ENCODE peak calls at places on chromosomes 5 and 9, in five cellular contexts. I is mesendoderm, M is neuronal stem cell, O is mesenchymal stem cell, J is sigmoid colon. Q is an unnamed sample. For H3K36me3 and H3K4me1, the result is how much of the 10 kb centered on the place peaks cover.

GRCh38 chr5:111556504-111556903 is 44.2 kb upstream of the STARD4 start:
- DNase-seq in I (no peak), J (no peak), O (no peak), M (no peak), Q (no peak)

GRCh38 chr9:29021632-29022031 is 1448.4 kb upstream of the C9orf72 start:
- DNase-seq in I (no peak), J (no peak), M (no peak), O (no peak), Q (no peak)

GRCh38 chr9:74117731-74118130 is 379.4 kb upstream of the RORB start:
- DNase-seq in J (no peak), M (no peak), I (no peak), O (no peak), Q (no peak)

GRCh38 chr5:143153332-143154119 is 250.0 kb downstream of the NR3C1 start:
- DNase-seq in M (no peak), J (peak), I (no peak), O (peak), Q (peak)

GRCh38 chr5:75668988-75669760 is 48.1 kb downstream of the POC5 start:
- DNase-seq in J (no peak), I (peak), M (no peak), O (no peak), Q (peak)

GRCh38 chr9:8679405-8679951 is 879.9 kb upstream of the DMAC1 start:
- DNase-seq in O (peak), M (no peak), J (no peak), I (no peak), Q (no peak)

GRCh38 chr9:114003756-114004155 is 74.3 kb downstream of the AMBP start:
- DNase-seq in I (no peak), M (no peak), J (no peak), O (no peak), Q (no peak)

GRCh38 chr5:133421394-133421793 is 190.9 kb downstream of the FSTL4 start:
- DNase-seq in O (peak), M (no peak), J (no peak), I (peak), Q (no peak)

GRCh38 chr9:4714266-4715016 is 26.6 kb downstream of the AK3 start:
- DNase-seq in O (no peak), I (no peak), J (no peak), M (no peak), Q (no peak)

GRCh38 chr9:129748249-129748648 is 4.6 kb downstream of the PTGES start:
- DNase-seq in I (no peak), J (no peak), O (no peak), M (no peak), Q (no peak)

GRCh38 chr5:160390787-160391696 is 8.8 kb downstream of the FAM200C start:
- DNase-seq in M (no peak), I (peak), J (no peak), O (peak), Q (no peak)

GRCh38 chr5:172055421-172055820 is 49.0 kb upstream of the FBXW11 start:
- DNase-seq in O (no peak), M (no peak), I (no peak), J (no peak), Q (no peak)

GRCh38 chr9:128899566-128900322 is 17.8 kb downstream of the LRRC8A start:
- DNase-seq in J (no peak), I (no peak), O (peak), M (no peak), Q (no peak)

GRCh38 chr9:738209-738915 is 103.1 kb upstream of the DMRT1 start:
- DNase-seq in I (no peak), M (no peak), O (peak), J (peak), Q (peak)

GRCh38 chr5:123089572-123089970 is 530 bp downstream of the PRDM6 start:
- DNase-seq in I (peak), M (no peak), O (peak), J (peak), Q (peak)

GRCh38 chr5:37063739-37064138 is 185.4 kb downstream of the CPLANE1 start:
- DNase-seq in J (no peak), I (no peak), M (no peak), O (no peak), Q (no peak)

GRCh38 chr5:72015103-72015548 is 92.1 kb upstream of the MAP1B start:
- DNase-seq in O (peak), J (no peak), M (no peak), I (no peak), Q (no peak)

GRCh38 chr5:136994154-136994553 is 505.0 kb downstream of the SPOCK1 start:
- DNase-seq in I (no peak), O (no peak), J (no peak), M (no peak), Q (peak)

GRCh38 chr9:11871832-11872231 is 821.4 kb upstream of the TYRP1 start:
- DNase-seq in O (no peak), J (no peak), M (no peak), I (no peak), Q (no peak)

GRCh38 chr5:52876456-52876855 is 88.7 kb downstream of the ITGA1 start:
- DNase-seq in I (peak), M (no peak), O (peak), J (no peak), Q (no peak)

GRCh38 chr9:92245005-92245797 is 48.3 kb downstream of the IARS1 start:
- DNase-seq in M (no peak), O (peak), J (no peak), I (no peak), Q (no peak)

GRCh38 chr5:106875591-106876297 is 795.0 kb downstream of the EFNA5 start:
- DNase-seq in J (no peak), I (peak), M (no peak), O (peak), Q (no peak)

GRCh38 chr9:6955251-6955921 is 197.6 kb downstream of the KDM4C start:
- DNase-seq in M (peak), I (peak), J (no peak), O (peak), Q (peak)

GRCh38 chr5:113230711-113231652 is 203.8 kb downstream of the TSSK1B start:
- DNase-seq in O (peak), I (no peak), J (no peak), M (no peak), Q (no peak)

GRCh38 chr5:124456244-124456643 is 290.2 kb downstream of the ZNF608 start:
- DNase-seq in M (no peak), I (no peak), J (no peak), O (no peak), Q (no peak)

GRCh38 chr9:109912082-109912581 is 132.1 kb downstream of the PALM2AKAP2 start:
- DNase-seq in M (no peak), O (peak), I (peak), J (no peak), Q (no peak)

GRCh38 chr5:113345261-113345940 is 89.4 kb downstream of the TSSK1B start:
- DNase-seq in J (no peak), M (no peak), I (no peak), O (peak), Q (no peak)

GRCh38 chr5:135593886-135594285 is 15.1 kb upstream of the CXCL14 start:
- DNase-seq in M (no peak), I (no peak), O (no peak), J (no peak), Q (no peak)

GRCh38 chr5:1319436-1320343 is 24.8 kb upstream of the TERT start:
- DNase-seq in I (no peak), O (no peak), J (peak), M (no peak), Q (no peak)

GRCh38 chr5:1316941-1317340 is 22.1 kb upstream of the TERT start:
- DNase-seq in O (no peak), J (peak), M (no peak), I (no peak), Q (no peak)

GRCh38 chr5:1316588-1316902 is 21.7 kb upstream of the TERT start:
- DNase-seq in O (no peak), M (no peak), J (peak), I (no peak), Q (no peak)

GRCh38 chr5:1318659-1319251 is 23.9 kb upstream of the TERT start:
- DNase-seq in I (no peak), J (peak), M (no peak), O (no peak), Q (no peak)

DNA sequence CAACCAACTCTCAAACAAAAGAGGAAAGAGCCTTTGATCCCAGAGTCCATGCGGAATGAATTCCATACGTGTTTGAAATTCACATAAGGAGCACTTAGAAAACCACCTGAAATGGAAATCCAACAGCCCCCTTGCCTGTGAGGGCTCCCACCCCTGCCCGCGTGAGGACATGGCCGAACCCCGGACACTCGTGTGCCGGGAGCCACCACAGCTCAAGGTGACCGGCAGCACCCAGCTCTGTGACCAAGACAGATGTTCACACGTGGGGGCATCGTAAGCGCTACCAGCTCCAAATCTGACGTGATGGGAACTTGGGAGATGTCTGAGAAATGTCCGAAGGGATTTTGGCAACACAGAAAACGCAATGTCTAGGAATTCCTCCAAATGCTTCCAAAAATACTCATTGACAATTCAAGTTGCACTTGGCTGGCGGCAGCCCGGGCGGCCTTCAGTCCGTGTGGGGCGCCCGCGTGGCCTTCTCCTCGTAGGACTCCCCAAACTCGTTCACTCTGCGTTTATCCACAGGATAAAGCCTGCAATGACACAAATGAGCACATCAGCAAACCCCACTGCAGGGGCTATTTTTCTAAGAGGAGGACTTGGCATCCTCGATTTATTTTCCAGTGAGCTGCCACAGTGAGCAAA is 23.2 kb upstream of the TERT start:
- DNase-seq in O (no peak), J (peak), I (no peak), M (no peak), Q (no peak)
- H3K36me3 ChIP-seq in O (half or more), J (under half), I (under half), M (under half), Q (half or more)

GRCh38 chr9:127541865-127542264 is 70.2 kb upstream of the STXBP1 start:
- DNase-seq in M (no peak), O (peak), I (no peak), J (peak), Q (peak)

GRCh38 chr9:127546125-127546832 is 65.8 kb upstream of the STXBP1 start:
- DNase-seq in M (no peak), O (no peak), I (no peak), J (no peak), Q (no peak)

GRCh38 chr9:127543221-127543620 is 68.9 kb upstream of the STXBP1 start:
- DNase-seq in O (no peak), M (no peak), J (no peak), I (no peak), Q (no peak)

GRCh38 chr9:127545196-127546124 is 66.6 kb upstream of the STXBP1 start:
- DNase-seq in I (no peak), O (no peak), M (no peak), J (peak), Q (peak)

DNA sequence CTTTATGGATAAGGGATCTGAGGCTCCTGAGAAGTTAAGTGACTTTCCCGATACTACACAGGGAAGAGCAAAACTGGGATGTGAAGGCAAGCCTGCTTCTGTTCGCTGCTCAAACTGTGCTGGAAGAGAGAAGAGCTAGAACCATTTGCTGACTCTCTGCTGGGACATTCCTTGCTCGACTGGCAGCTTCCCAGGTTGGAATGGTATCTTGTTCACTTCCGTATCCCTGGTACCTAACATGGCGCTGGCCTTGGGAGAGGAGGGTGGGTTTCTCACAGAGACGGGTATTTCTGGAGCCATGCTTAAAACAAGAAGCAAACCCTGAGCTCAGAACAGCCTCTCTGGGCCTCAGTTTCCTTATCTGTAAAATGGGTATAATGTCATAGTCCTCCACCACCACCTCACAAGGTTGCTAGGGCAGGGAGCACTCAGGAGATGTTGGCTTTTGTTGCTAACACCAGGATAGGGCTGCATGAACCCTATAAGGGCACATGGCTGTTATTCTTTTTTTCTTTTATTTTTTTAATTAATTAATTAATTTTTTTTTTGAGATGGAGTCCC is 68.0 kb upstream of the STXBP1 start:
- DNase-seq in I (no peak), O (no peak), J (no peak), M (no peak), Q (no peak)
- H3K4me1 ChIP-seq in I (under half), O (half or more), J (half or more), M (under half), Q (half or more)

GRCh38 chr9:71691036-71691435 is 77.3 kb downstream of the CEMIP2 start:
- DNase-seq in I (no peak), J (no peak), O (no peak), M (no peak), Q (no peak)

GRCh38 chr9:71690058-71690691 is 78.1 kb downstream of the CEMIP2 start:
- DNase-seq in O (peak), M (no peak), J (no peak), I (no peak), Q (no peak)

GRCh38 chr9:71692337-71692736 is 76.0 kb downstream of the CEMIP2 start:
- DNase-seq in O (no peak), J (no peak), M (no peak), I (no peak), Q (peak)

GRCh38 chr9:71694332-71694731 is 74.0 kb downstream of the CEMIP2 start:
- DNase-seq in J (no peak), M (no peak), I (no peak), O (no peak), Q (no peak)

GRCh38 chr9:71693607-71694006 is 74.7 kb downstream of the CEMIP2 start:
- DNase-seq in O (no peak), I (no peak), J (no peak), M (no peak), Q (no peak)
- H3K36me3 ChIP-seq in O (half or more), I (under half), J (under half), M (under half), Q (under half)

DNA sequence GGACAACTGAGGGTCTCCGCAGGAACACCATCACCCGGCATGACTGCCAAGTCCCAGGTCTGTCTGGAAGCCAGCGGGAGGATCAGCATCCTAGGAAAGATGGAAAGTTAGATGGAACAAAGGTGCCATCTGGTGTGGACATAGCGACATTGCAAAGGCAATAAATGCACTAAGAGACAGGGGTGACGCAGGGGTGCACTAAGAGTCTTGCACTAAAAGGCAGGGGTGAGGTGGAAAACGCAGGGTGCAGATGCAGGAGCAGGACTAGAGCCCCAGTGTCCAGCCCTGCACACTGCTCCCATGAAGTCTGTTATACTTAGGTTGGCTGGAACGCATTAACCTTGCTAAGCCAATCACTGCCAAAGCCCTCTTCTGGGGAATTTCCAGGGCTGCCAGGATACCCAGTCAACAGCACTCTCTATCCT is 15.5 kb downstream of the ATOX1 start:
- DNase-seq in O (peak), J (peak), I (peak), M (peak), Q (peak)
- H3K4me1 ChIP-seq in O (under half), J (under half), I (under half), M (under half), Q (under half)

GRCh38 chr5:1021136-1021968 is 12.8 kb downstream of the NKD2 start:
- DNase-seq in M (no peak), J (peak), O (no peak), I (peak), Q (no peak)
- H3K36me3 ChIP-seq in M (under half), J (under half), O (under half), I (under half), Q (under half)

GRCh38 chr9:81608289-81608657 is 81.1 kb downstream of the TLE1 start:
- DNase-seq in O (no peak), J (no peak), M (no peak), I (no peak), Q (no peak)

GRCh38 chr9:81610739-81611107 is 78.6 kb downstream of the TLE1 start:
- DNase-seq in J (no peak), I (no peak), O (no peak), M (no peak), Q (no peak)

GRCh38 chr9:81605154-81605670 is 84.1 kb downstream of the TLE1 start:
- DNase-seq in J (no peak), O (no peak), M (no peak), I (no peak), Q (no peak)

GRCh38 chr9:81609782-81610738 is 79.3 kb downstream of the TLE1 start:
- DNase-seq in M (no peak), I (peak), O (peak), J (no peak), Q (peak)

GRCh38 chr9:81607593-81608288 is 81.6 kb downstream of the TLE1 start:
- DNase-seq in M (no peak), I (no peak), O (no peak), J (no peak), Q (peak)
- H3K4me1 ChIP-seq in M (under half), I (under half), O (under half), J (under half), Q (under half)

DNA sequence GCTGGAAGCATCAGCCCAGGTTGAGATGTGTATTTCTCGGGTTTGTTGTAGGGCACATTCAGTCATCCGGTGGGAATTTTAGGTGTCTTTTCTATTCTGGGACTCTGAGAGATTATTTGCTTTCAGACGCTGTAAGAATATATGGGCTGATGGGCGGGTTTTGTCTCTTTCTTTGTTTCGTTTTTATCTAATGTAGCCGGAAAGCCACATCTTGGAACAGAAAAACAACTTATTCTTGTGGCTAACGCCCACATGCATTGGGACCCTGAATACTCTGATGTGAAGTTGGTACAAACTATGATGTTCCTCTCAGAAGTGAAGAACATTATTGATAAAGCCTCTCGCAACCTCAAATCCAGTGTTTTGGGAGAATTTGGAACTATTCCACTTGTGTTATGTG is 22.4 kb downstream of the SCGB3A1 start:
- DNase-seq in J (no peak), O (no peak), I (no peak), M (no peak), Q (no peak)
- H3K36me3 ChIP-seq in J (under half), O (half or more), I (under half), M (under half), Q (under half)

GRCh38 chr5:60826653-60827052 is 17.4 kb downstream of the ELOVL7 start:
- DNase-seq in J (no peak), I (no peak), O (no peak), M (no peak), Q (no peak)
- H3K4me1 ChIP-seq in J (under half), I (under half), O (under half), M (under half), Q (under half)

DNA sequence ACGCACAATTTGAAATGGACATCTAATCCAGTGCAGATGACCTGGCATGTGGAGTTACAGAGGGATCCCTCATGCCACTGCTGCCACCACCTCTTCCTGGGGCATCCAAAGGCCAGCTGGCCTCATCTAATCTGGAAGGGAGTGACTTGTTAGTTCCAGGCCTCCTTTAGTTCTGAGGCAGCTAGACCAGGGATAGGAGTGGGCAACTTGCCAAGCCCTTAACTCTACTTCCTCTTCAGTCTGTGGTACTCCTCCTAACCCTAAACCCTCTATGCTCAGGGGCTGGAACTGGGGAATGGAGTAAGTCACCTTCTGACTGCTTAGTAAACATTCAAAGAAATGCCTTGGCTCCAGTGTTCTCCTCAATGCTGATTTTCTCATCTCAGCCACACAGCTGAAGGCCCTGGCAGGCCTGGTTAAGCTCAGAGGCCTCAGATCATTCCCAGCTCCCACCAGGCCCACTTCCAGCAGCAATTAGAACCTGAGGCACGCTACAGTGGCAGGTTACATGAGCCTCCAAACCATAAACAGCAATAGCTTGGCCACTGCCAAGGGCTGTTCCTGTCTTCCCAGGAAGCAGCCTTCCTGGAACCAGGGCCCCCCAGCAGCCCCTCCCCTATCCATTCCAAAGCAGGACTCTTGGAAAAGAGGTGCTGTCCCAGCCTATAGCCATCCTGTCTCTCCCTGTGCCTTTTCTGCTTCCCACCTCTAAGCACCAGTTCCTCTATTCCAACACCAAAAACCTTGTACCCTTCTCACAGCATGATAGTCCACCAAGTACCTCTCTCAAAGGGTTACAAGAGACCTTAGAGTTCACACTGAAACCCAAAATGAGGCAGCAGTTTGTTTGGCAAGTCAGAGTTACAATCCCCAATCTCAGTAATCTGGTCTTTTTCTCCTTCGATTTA is 2.0 kb downstream of the EIF4EBP3 start:
- DNase-seq in I (no peak), J (peak), O (peak), M (no peak), Q (peak)
- H3K36me3 ChIP-seq in I (under half), J (under half), O (half or more), M (under half), Q (under half)